ENCODE peak calls at places on chromosome 20, in nine cellular contexts. L is CD8-positive, alpha-beta memory T cell; G is stimulated activated naive B cell treated with anti-CD40 and anti-IgM and Interleukin-4, amounts not matched to agents 10 μg/mL and 1 μg/mL and 100 μg/mL, for 72 hours; T is upper lobe of right lung; N is pons; A is NCI-H2171; Q is Right ventricle myocardium superior; X is choroid plexus epithelial cell; Z is BJ. R is an unnamed sample.

GRCh38 chr20:20820780-20821495 is 108.5 kb upstream of the RALGAPA2 start:
- DNase-seq in L (no peak), G (no peak), T (no peak), N (peak), A (no peak), Q (no peak), X (no peak), Z (no peak), R (peak)

GRCh38 chr20:51457281-51457932 is 85.1 kb downstream of the NFATC2 start:
- DNase-seq in L (no peak), G (peak), T (no peak), N (no peak), A (no peak), Q (peak), X (peak), Z (peak), R (peak)

GRCh38 chr20:39453890-39454289 is 491.7 kb downstream of the DHX35 start:
- DNase-seq in L (no peak), G (no peak), T (no peak), N (no peak), A (no peak), Q (no peak), X (no peak), Z (no peak), R (peak)

GRCh38 chr20:5844063-5844681 is 94.0 kb downstream of the SHLD1 start:
- DNase-seq in L (peak), G (peak), T (no peak), N (no peak), A (peak), Q (no peak), X (peak), Z (no peak), R (no peak)

GRCh38 chr20:40173877-40174276 is 515.2 kb downstream of the MAFB start:
- DNase-seq in L (no peak), G (no peak), T (no peak), N (no peak), A (no peak), Q (no peak), X (no peak), Z (no peak), R (peak)

GRCh38 chr20:6122873-6123649 is at the start of gene FERMT1:
- DNase-seq in L (no peak), G (peak), T (peak), N (no peak), A (peak), Q (peak), X (peak), Z (no peak), R (peak)

GRCh38 chr20:18225652-18226051 is 62.7 kb upstream of the ZNF133 start:
- DNase-seq in L (no peak), G (no peak), T (no peak), N (peak), A (no peak), Q (no peak), X (peak), Z (no peak), R (no peak)

GRCh38 chr20:24768226-24768625 is 180.8 kb upstream of the CST7 start:
- DNase-seq in L (no peak), G (no peak), T (no peak), N (no peak), A (no peak), Q (no peak), X (peak), Z (no peak), R (peak)

GRCh38 chr20:10502098-10502526 is 67.0 kb downstream of the SLX4IP start:
- DNase-seq in L (no peak), G (no peak), T (no peak), N (no peak), A (no peak), Q (no peak), X (no peak), Z (no peak), R (no peak)

GRCh38 chr20:24966317-24967012 is 17.4 kb downstream of the CST7 start:
- DNase-seq in L (peak), G (no peak), T (no peak), N (no peak), A (no peak), Q (no peak), X (no peak), Z (no peak), R (no peak)

GRCh38 chr20:32792316-32792715 is 27.4 kb upstream of the MAPRE1 start:
- DNase-seq in L (no peak), G (peak), T (no peak), N (no peak), A (no peak), Q (no peak), X (peak), Z (no peak), R (no peak)

GRCh38 chr20:58712823-58713731 is 20.5 kb downstream of the NPEPL1 start:
- DNase-seq in L (no peak), G (no peak), T (no peak), N (no peak), A (no peak), Q (peak), X (no peak), Z (no peak), R (no peak)

GRCh38 chr20:57180385-57180784 is 86.1 kb downstream of the BMP7 start:
- DNase-seq in L (no peak), G (no peak), T (no peak), N (peak), A (no peak), Q (no peak), X (no peak), Z (no peak), R (no peak)

GRCh38 chr20:53926428-53927028 is 143.9 kb downstream of the BCAS1 start:
- DNase-seq in L (no peak), G (peak), T (no peak), N (no peak), A (no peak), Q (no peak), X (peak), Z (peak), R (no peak)

GRCh38 chr20:23145281-23145700 is 59.2 kb upstream of the CD93 start:
- DNase-seq in L (no peak), G (no peak), T (peak), N (peak), A (no peak), Q (no peak), X (peak), Z (no peak), R (no peak)

GRCh38 chr20:46311039-46311650 is 2.8 kb upstream of the CDH22 start:
- DNase-seq in L (no peak), G (no peak), T (no peak), N (no peak), A (no peak), Q (no peak), X (no peak), Z (no peak), R (no peak)

GRCh38 chr20:50850721-50851286 is 55.9 kb downstream of the BCAS4 start:
- DNase-seq in L (no peak), G (no peak), T (no peak), N (no peak), A (no peak), Q (no peak), X (peak), Z (no peak), R (peak)

GRCh38 chr20:58137236-58137635 is 91.2 kb downstream of the ANKRD60 start:
- DNase-seq in L (no peak), G (no peak), T (no peak), N (no peak), A (no peak), Q (no peak), X (no peak), Z (no peak), R (no peak)

GRCh38 chr20:25571240-25571639 is 14.1 kb downstream of the NINL start:
- DNase-seq in L (no peak), G (no peak), T (no peak), N (no peak), A (no peak), Q (no peak), X (no peak), Z (no peak), R (no peak)

GRCh38 chr20:9388160-9388825 is 126.1 kb upstream of the LAMP5 start:
- DNase-seq in L (no peak), G (no peak), T (no peak), N (no peak), A (no peak), Q (no peak), X (no peak), Z (no peak), R (no peak)

GRCh38 chr20:62766071-62766450 is 30.2 kb upstream of the MRGBP start:
- DNase-seq in L (no peak), G (no peak), T (no peak), N (no peak), A (no peak), Q (peak), X (no peak), Z (no peak), R (no peak)

GRCh38 chr20:47502801-47503239 is 1.1 kb downstream of the NCOA3 start:
- DNase-seq in L (no peak), G (no peak), T (no peak), N (peak), A (no peak), Q (no peak), X (peak), Z (no peak), R (peak)

GRCh38 chr20:14191559-14191958 is 145.9 kb downstream of the FLRT3 start:
- DNase-seq in L (no peak), G (no peak), T (no peak), N (no peak), A (no peak), Q (no peak), X (no peak), Z (no peak), R (no peak)

GRCh38 chr20:40010483-40010882 is 678.6 kb downstream of the MAFB start:
- DNase-seq in L (no peak), G (no peak), T (no peak), N (no peak), A (no peak), Q (no peak), X (no peak), Z (no peak), R (peak)

GRCh38 chr20:48107560-48107959 is 322.3 kb upstream of the SULF2 start:
- DNase-seq in L (no peak), G (no peak), T (peak), N (no peak), A (no peak), Q (no peak), X (peak), Z (no peak), R (no peak)

GRCh38 chr20:47124235-47124717 is 229.6 kb downstream of the EYA2 start:
- DNase-seq in L (no peak), G (no peak), T (no peak), N (peak), A (no peak), Q (no peak), X (peak), Z (no peak), R (no peak)

GRCh38 chr20:13996265-13996664 is 949 bp downstream of the MACROD2 start:
- DNase-seq in L (no peak), G (no peak), T (no peak), N (peak), A (no peak), Q (no peak), X (no peak), Z (no peak), R (no peak)

GRCh38 chr20:63102720-63103375 is 96.1 kb upstream of the BHLHE23 start:
- DNase-seq in L (peak), G (peak), T (peak), N (no peak), A (no peak), Q (peak), X (peak), Z (no peak), R (no peak)

GRCh38 chr20:1567392-1568165 is 10.1 kb upstream of the SIRPD start:
- DNase-seq in L (no peak), G (no peak), T (no peak), N (peak), A (no peak), Q (no peak), X (peak), Z (peak), R (peak)

GRCh38 chr20:33896509-33896908 is 85.4 kb downstream of the CHMP4B start:
- DNase-seq in L (no peak), G (no peak), T (no peak), N (no peak), A (no peak), Q (no peak), X (peak), Z (no peak), R (no peak)